ENCODE peak calls at places on chromosomes 1 and 21, in six cellular contexts. Z, L, B, J, V and H are unnamed samples.

GRCh38 chr1:174258148-174258550 is 98.8 kb downstream of the RABGAP1L start:
- DNase-seq in Z (no peak), L (no peak), B (peak), J (no peak), V (peak), H (no peak)

GRCh38 chr1:2786329-2787162 is 14.9 kb downstream of the TTC34 start:
- DNase-seq in Z (no peak), L (no peak), B (peak), J (peak), V (no peak), H (peak)

GRCh38 chr21:45300786-45301520 is 13.3 kb upstream of the POFUT2 start:
- DNase-seq in Z (no peak), L (no peak), B (no peak), J (no peak), V (no peak), H (no peak)

GRCh38 chr1:176773038-176773437 is 310.1 kb downstream of the PAPPA2 start:
- DNase-seq in Z (no peak), L (no peak), B (no peak), J (no peak), V (no peak), H (no peak)

GRCh38 chr1:175410560-175410959 is 218.0 kb upstream of the KIAA0040 start:
- DNase-seq in Z (no peak), L (no peak), B (peak), J (no peak), V (no peak), H (no peak)

GRCh38 chr1:28751315-28752056 is 14.7 kb downstream of the YTHDF2 start:
- DNase-seq in Z (no peak), L (no peak), B (peak), J (no peak), V (no peak), H (no peak)

GRCh38 chr1:68459796-68460195 is 10.0 kb upstream of the RPE65 start:
- DNase-seq in Z (no peak), L (no peak), B (no peak), J (no peak), V (no peak), H (no peak)

GRCh38 chr1:157438236-157439012 is 113.9 kb downstream of the FCRL5 start:
- DNase-seq in Z (no peak), L (no peak), B (no peak), J (no peak), V (no peak), H (no peak)

GRCh38 chr1:18927654-18928272 is 25.4 kb upstream of the ALDH4A1 start:
- DNase-seq in Z (no peak), L (no peak), B (no peak), J (peak), V (no peak), H (no peak)

GRCh38 chr1:181397841-181398240 is 85.5 kb upstream of the CACNA1E start:
- DNase-seq in Z (peak), L (no peak), B (no peak), J (peak), V (no peak), H (peak)

GRCh38 chr1:229059671-229060079 is 211.2 kb upstream of the RAB4A start:
- DNase-seq in Z (no peak), L (no peak), B (no peak), J (no peak), V (no peak), H (no peak)

GRCh38 chr1:200217703-200218102 is 190.2 kb downstream of the NR5A2 start:
- DNase-seq in Z (peak), L (no peak), B (no peak), J (peak), V (no peak), H (no peak)

GRCh38 chr21:44485796-44486195 is 30.5 kb downstream of the LRRC3 start:
- DNase-seq in Z (no peak), L (no peak), B (no peak), J (no peak), V (no peak), H (no peak)

GRCh38 chr1:229129306-229130027 is 141.4 kb upstream of the RAB4A start:
- DNase-seq in Z (no peak), L (no peak), B (no peak), J (no peak), V (no peak), H (no peak)

GRCh38 chr21:45353200-45353599 is 51.8 kb upstream of the COL18A1 start:
- DNase-seq in Z (no peak), L (no peak), B (no peak), J (no peak), V (no peak), H (no peak)

GRCh38 chr1:182430263-182431068 is 19.5 kb upstream of the RGSL1 start:
- DNase-seq in Z (peak), L (no peak), B (peak), J (no peak), V (no peak), H (no peak)

GRCh38 chr1:25694167-25694566 is 77.6 kb downstream of the MAN1C1 start:
- DNase-seq in Z (no peak), L (no peak), B (no peak), J (no peak), V (no peak), H (no peak)

GRCh38 chr21:26041441-26042180 is 129.0 kb downstream of the APP start:
- DNase-seq in Z (no peak), L (no peak), B (no peak), J (no peak), V (no peak), H (no peak)

GRCh38 chr1:225987491-225988316 is 11.4 kb downstream of the SDE2 start:
- DNase-seq in Z (no peak), L (no peak), B (peak), J (no peak), V (peak), H (no peak)

GRCh38 chr1:220878223-220879081 is 791 bp upstream of the HLX start:
- DNase-seq in Z (no peak), L (no peak), B (no peak), J (peak), V (no peak), H (peak)

GRCh38 chr1:12097321-12097720 is 34.2 kb downstream of the TNFRSF8 start:
- DNase-seq in Z (no peak), L (no peak), B (no peak), J (no peak), V (no peak), H (no peak)

GRCh38 chr1:184877992-184878391 is 96.3 kb downstream of the NIBAN1 start:
- DNase-seq in Z (no peak), L (no peak), B (no peak), J (no peak), V (no peak), H (no peak)

GRCh38 chr1:214416417-214417212 is 134.8 kb downstream of the PTPN14 start:
- DNase-seq in Z (no peak), L (no peak), B (no peak), J (no peak), V (no peak), H (no peak)

GRCh38 chr1:60765204-60765603 is 317.2 kb upstream of the NFIA start:
- DNase-seq in Z (no peak), L (peak), B (peak), J (no peak), V (peak), H (peak)

DNA sequence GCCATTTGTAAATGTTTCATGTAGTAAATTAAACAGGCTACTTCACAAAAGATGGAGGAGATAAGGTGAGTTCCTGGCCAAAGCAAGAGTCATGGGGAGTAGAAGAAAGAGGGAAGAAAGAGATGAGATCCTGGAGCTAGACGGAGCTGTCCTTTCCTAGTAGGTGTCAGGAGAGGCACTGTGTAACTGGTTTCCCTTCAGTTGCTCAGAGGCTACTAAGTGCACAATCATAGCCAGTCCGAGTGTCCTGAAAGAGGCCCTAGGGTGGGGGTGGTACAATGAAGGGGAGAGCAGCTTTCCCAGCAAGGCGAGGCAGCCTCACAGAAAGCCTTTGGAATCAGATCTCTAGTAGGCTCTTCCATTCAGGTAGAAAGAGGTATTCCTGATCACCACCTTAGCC is 390.9 kb downstream of the KCNH1 start:
- DNase-seq in Z (no peak), L (no peak), B (peak), J (no peak), V (no peak), H (no peak)
- TF ChIP-seq POLR2A in Z (no peak), L (no peak), B (no peak), J (no peak), V (no peak), H (no peak)

GRCh38 chr1:177969825-177970371 is at the start of gene SEC16B:
- DNase-seq in Z (no peak), L (no peak), B (no peak), J (no peak), V (peak), H (no peak)
- TF ChIP-seq TAF1 in Z (no peak), L (no peak), B (no peak), J (no peak), V (no peak), H (no peak)

DNA sequence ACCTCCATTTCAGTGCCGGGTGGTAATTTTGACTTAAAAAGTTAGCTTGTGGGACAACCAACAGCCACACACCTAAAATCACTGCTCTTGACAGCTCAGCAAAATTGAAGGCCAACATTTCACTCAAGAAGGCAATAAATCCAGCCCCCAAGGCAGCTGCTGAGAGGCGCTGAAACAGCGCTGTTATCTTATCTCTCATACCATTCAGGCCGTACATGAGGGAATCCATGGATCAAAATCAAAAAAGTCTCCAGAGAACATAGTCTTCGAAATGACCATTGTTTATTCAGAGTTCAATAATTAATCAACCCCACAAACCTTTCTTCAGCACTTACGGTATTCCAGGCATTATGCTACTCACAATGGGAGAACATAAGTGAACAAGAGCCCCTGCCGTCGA is 38.5 kb downstream of the ZBTB18 start:
- DNase-seq in Z (no peak), L (no peak), B (no peak), J (no peak), V (no peak), H (no peak)
- TF ChIP-seq POLR2A in Z (no peak), L (no peak), B (no peak), J (no peak), V (no peak), H (no peak)

GRCh38 chr1:93702828-93703183 is 21.2 kb upstream of the BCAR3 start:
- DNase-seq in Z (no peak), L (no peak), B (no peak), J (no peak), V (no peak), H (no peak)

GRCh38 chr1:93701619-93702018 is 20.0 kb upstream of the BCAR3 start:
- DNase-seq in Z (no peak), L (peak), B (no peak), J (no peak), V (peak), H (no peak)

GRCh38 chr1:93703649-93704048 is 22.0 kb upstream of the BCAR3 start:
- DNase-seq in Z (no peak), L (no peak), B (peak), J (no peak), V (peak), H (no peak)

GRCh38 chr1:93700532-93701469 is 19.2 kb upstream of the BCAR3 start:
- DNase-seq in Z (no peak), L (no peak), B (no peak), J (no peak), V (no peak), H (no peak)

GRCh38 chr1:93702102-93702827 is 20.6 kb upstream of the BCAR3 start:
- DNase-seq in Z (no peak), L (no peak), B (no peak), J (no peak), V (no peak), H (no peak)
- TF ChIP-seq TAF1 in Z (no peak), L (no peak), B (no peak), J (no peak), V (no peak), H (no peak)

GRCh38 chr1:234970731-234971476 is 157.7 kb downstream of the TOMM20 start:
- DNase-seq in Z (no peak), L (peak), B (no peak), J (no peak), V (peak), H (no peak)

GRCh38 chr1:234968470-234968869 is 160.2 kb downstream of the TOMM20 start:
- DNase-seq in Z (no peak), L (no peak), B (no peak), J (no peak), V (no peak), H (no peak)

GRCh38 chr1:234969630-234970370 is 158.8 kb downstream of the TOMM20 start:
- DNase-seq in Z (no peak), L (no peak), B (no peak), J (no peak), V (no peak), H (no peak)

GRCh38 chr1:234970371-234970730 is 158.3 kb downstream of the TOMM20 start:
- DNase-seq in Z (no peak), L (no peak), B (no peak), J (no peak), V (no peak), H (no peak)

GRCh38 chr1:234969011-234969441 is 159.6 kb downstream of the TOMM20 start:
- DNase-seq in Z (no peak), L (no peak), B (no peak), J (no peak), V (no peak), H (no peak)
- TF ChIP-seq POLR2A in Z (no peak), L (no peak), B (no peak), J (no peak), V (no peak), H (no peak)

GRCh38 chr1:65924471-65924870 is 131.8 kb downstream of the PDE4B start:
- DNase-seq in Z (no peak), L (no peak), B (no peak), J (no peak), V (no peak), H (no peak)
- TF ChIP-seq TAF1 in Z (no peak), L (no peak), B (no peak), J (no peak), V (no peak), H (no peak)

GRCh38 chr1:224434447-224435317 is at the start of gene WDR26:
- DNase-seq in Z (peak), L (no peak), B (peak), J (peak), V (peak), H (peak)
- TF ChIP-seq POLR2A in Z (peak), L (peak), B (peak), J (peak), V (peak), H (peak)

GRCh38 chr1:212557739-212558664 is 50.6 kb upstream of the ATF3 start:
- DNase-seq in Z (no peak), L (no peak), B (peak), J (peak), V (no peak), H (peak)
- TF ChIP-seq TAF1 in Z (no peak), L (peak), B (no peak), J (no peak), V (no peak), H (no peak)